ENCODE peak calls at places on chromosomes 12 and 14, in seven cellular contexts. J, Q, P, N, X, O and H are unnamed samples.

GRCh38 chr14:69715725-69716482 is 51.0 kb upstream of the SRSF5 start:
- DNase-seq in J (no peak), Q (peak; percentile 93), P (no peak), N (no peak), X (peak; percentile 80), O (no peak), H (peak; percentile 63)

GRCh38 chr12:47218191-47218654 is 138.5 kb upstream of the AMIGO2 start:
- DNase-seq in J (no peak), Q (peak; percentile 16), P (no peak), N (no peak), X (no peak), O (no peak), H (no peak)

GRCh38 chr14:96053600-96054381 is 14.6 kb downstream of the C14orf132 start:
- DNase-seq in J (no peak), Q (peak; percentile 82), P (no peak), N (no peak), X (no peak), O (peak; percentile 20), H (peak; percentile 87)

GRCh38 chr12:32896438-32897275 is at the start of gene PKP2:
- DNase-seq in J (peak; percentile 79), Q (peak; percentile 98), P (no peak), N (no peak), X (peak; percentile 88), O (peak; percentile 93), H (no peak)

GRCh38 chr12:38163442-38163801 is 153.2 kb upstream of the ALG10B start:
- DNase-seq in J (no peak), Q (no peak), P (no peak), N (no peak), X (no peak), O (no peak), H (no peak)

GRCh38 chr12:65825573-65826512 is 1.6 kb downstream of the HMGA2 start:
- DNase-seq in J (peak; percentile 68), Q (no peak), P (peak; percentile 80), N (no peak), X (no peak), O (peak; percentile 14), H (no peak)

GRCh38 chr14:64194404-64194803 is 99.8 kb downstream of the ESR2 start:
- DNase-seq in J (no peak), Q (no peak), P (no peak), N (no peak), X (no peak), O (no peak), H (no peak)

GRCh38 chr12:92030618-92031017 is 115.0 kb downstream of the BTG1 start:
- DNase-seq in J (no peak), Q (peak; percentile 43), P (no peak), N (peak; percentile 49), X (peak; percentile 70), O (no peak), H (no peak)

GRCh38 chr14:91501951-91502930 is 7.9 kb downstream of the PPP4R3A start:
- DNase-seq in J (no peak), Q (no peak), P (no peak), N (no peak), X (no peak), O (no peak), H (no peak)

GRCh38 chr14:74584966-74585365 is 27.1 kb downstream of the LTBP2 start:
- DNase-seq in J (peak; percentile 7), Q (no peak), P (no peak), N (no peak), X (no peak), O (no peak), H (no peak)

GRCh38 chr14:71733210-71733883 is 198.9 kb upstream of the RGS6 start:
- DNase-seq in J (no peak), Q (no peak), P (no peak), N (no peak), X (no peak), O (no peak), H (no peak)

GRCh38 chr12:126492181-126492580 is 1426.9 kb downstream of the AACS start:
- DNase-seq in J (no peak), Q (no peak), P (no peak), N (no peak), X (no peak), O (no peak), H (no peak)

GRCh38 chr12:25323774-25324086 is 73.0 kb upstream of the KRAS start:
- DNase-seq in J (no peak), Q (no peak), P (no peak), N (no peak), X (no peak), O (no peak), H (no peak)

GRCh38 chr12:6925543-6926279 is 2.0 kb upstream of the ATN1 start:
- DNase-seq in J (peak; percentile 79), Q (peak; percentile 85), P (no peak), N (no peak), X (peak; percentile 87), O (peak; percentile 81), H (peak; percentile 55)

GRCh38 chr12:78403136-78403535 is 461.4 kb upstream of the SYT1 start:
- DNase-seq in J (no peak), Q (peak; percentile 36), P (no peak), N (no peak), X (no peak), O (peak; percentile 85), H (no peak)

GRCh38 chr12:31965090-31965489 is 5.9 kb downstream of the RESF1 start:
- DNase-seq in J (no peak), Q (no peak), P (no peak), N (no peak), X (no peak), O (no peak), H (no peak)

GRCh38 chr12:22287056-22287455 is 47.5 kb downstream of the ST8SIA1 start:
- DNase-seq in J (no peak), Q (peak; percentile 47), P (no peak), N (no peak), X (no peak), O (no peak), H (no peak)

GRCh38 chr14:50469982-50470381 is 62.4 kb downstream of the MAP4K5 start:
- DNase-seq in J (no peak), Q (no peak), P (no peak), N (no peak), X (no peak), O (peak; percentile 22), H (no peak)

GRCh38 chr14:102020058-102020971 is 55.9 kb downstream of the DYNC1H1 start:
- DNase-seq in J (no peak), Q (peak; percentile 89), P (no peak), N (peak; percentile 38), X (no peak), O (peak; percentile 88), H (peak; percentile 67)

GRCh38 chr12:130838284-130838950 is 633 bp downstream of the STX2 start:
- DNase-seq in J (peak; percentile 78), Q (peak; percentile 39), P (no peak), N (no peak), X (peak; percentile 38), O (peak; percentile 46), H (no peak)

GRCh38 chr14:58298880-58299664 is 717 bp downstream of the ARID4A start:
- DNase-seq in J (peak; percentile 71), Q (no peak), P (no peak), N (peak; percentile 50), X (peak; percentile 31), O (no peak), H (no peak)

DNA sequence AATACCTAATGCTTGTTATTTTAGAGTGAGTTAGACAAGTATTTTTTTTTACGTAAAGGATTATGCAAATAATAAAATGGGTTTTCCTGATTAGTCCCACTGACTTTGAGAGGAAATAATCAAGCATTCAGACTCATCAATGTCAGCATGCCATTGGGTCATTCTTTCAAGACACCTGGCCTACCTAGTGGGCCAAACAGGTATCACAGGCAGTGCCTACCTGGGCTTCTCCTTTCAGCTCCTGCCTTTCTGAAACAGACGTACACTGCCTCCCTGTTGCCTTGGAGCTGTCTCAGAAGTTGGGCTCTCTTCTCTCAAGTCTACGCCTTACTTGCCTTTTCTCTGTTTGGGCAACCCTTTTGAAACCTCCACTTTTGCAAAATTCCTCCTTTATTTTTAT is 545.6 kb downstream of the SNAPC1 start:
- DNase-seq in J (no peak), Q (no peak), P (no peak), N (no peak), X (no peak), O (no peak), H (no peak)
- TF ChIP-seq CTCF in J (no peak), Q (no peak), P (no peak), N (no peak), X (no peak), O (no peak), H (no peak)

GRCh38 chr14:23146980-23147379 is 27.9 kb upstream of the CEBPE start:
- DNase-seq in J (no peak), Q (no peak), P (no peak), N (no peak), X (no peak), O (no peak), H (no peak)

GRCh38 chr14:23143911-23144310 is 24.9 kb upstream of the CEBPE start:
- DNase-seq in J (no peak), Q (no peak), P (no peak), N (no peak), X (no peak), O (no peak), H (no peak)

GRCh38 chr14:23146423-23146910 is 27.4 kb upstream of the CEBPE start:
- DNase-seq in J (no peak), Q (no peak), P (no peak), N (no peak), X (no peak), O (no peak), H (no peak)

GRCh38 chr14:23147676-23148075 is 28.6 kb upstream of the CEBPE start:
- DNase-seq in J (no peak), Q (peak; percentile 59), P (no peak), N (no peak), X (no peak), O (peak; percentile 61), H (peak; percentile 27)

GRCh38 chr14:23145794-23146422 is 26.9 kb upstream of the CEBPE start:
- DNase-seq in J (no peak), Q (no peak), P (no peak), N (no peak), X (no peak), O (no peak), H (no peak)
- H3K27ac ChIP-seq in J (no peak overlapping the region), Q (no peak overlapping the region), P (peak overlapping the region; percentile 83), N (no peak overlapping the region), X (no peak overlapping the region), O (no peak overlapping the region), H (no peak overlapping the region)

GRCh38 chr12:52682381-52682660 is 2.1 kb upstream of the KRT1 start:
- DNase-seq in J (no peak), Q (no peak), P (no peak), N (no peak), X (no peak), O (no peak), H (no peak)

GRCh38 chr12:52679875-52680274 is 332 bp downstream of the KRT1 start:
- DNase-seq in J (no peak), Q (no peak), P (no peak), N (no peak), X (no peak), O (no peak), H (no peak)

GRCh38 chr12:52677671-52678070 is 2.5 kb downstream of the KRT1 start:
- DNase-seq in J (no peak), Q (no peak), P (no peak), N (no peak), X (no peak), O (no peak), H (no peak)

GRCh38 chr12:52681551-52682380 is 1.6 kb upstream of the KRT1 start:
- DNase-seq in J (no peak), Q (no peak), P (no peak), N (peak; percentile 53), X (no peak), O (no peak), H (no peak)

GRCh38 chr12:52680363-52680762 is at the start of gene KRT1:
- DNase-seq in J (no peak), Q (no peak), P (no peak), N (no peak), X (no peak), O (no peak), H (no peak)
- H3K27me3 ChIP-seq in J (peaks cover 22% of the 10 kb centered on the region), Q (peaks cover 17% of the 10 kb centered on the region), P (peaks cover 5% of the 10 kb centered on the region), N (no peaks in the 10 kb centered on the region), X (no peaks in the 10 kb centered on the region), O (peaks cover 79% of the 10 kb centered on the region), H (peaks cover 9% of the 10 kb centered on the region)

GRCh38 chr14:93332853-93333630 is at the start of gene BTBD7:
- DNase-seq in J (peak; percentile 97), Q (peak; percentile 94), P (peak; percentile 96), N (peak; percentile 93), X (peak; percentile 95), O (peak; percentile 97), H (peak; percentile 81)
- TF ChIP-seq CTCF in J (peak; percentile 13), Q (peak; percentile 31), P (no peak), N (no peak), X (peak; percentile 49), O (peak; percentile 30), H (peak; percentile 22)